ENCODE peak calls at places on chromosomes 11 and 22, in five cellular contexts. One of them, this sample, is unnamed.

GRCh38 chr11:17906436-17906835 is 106.4 kb downstream of the SERGEF start:
- DNase-seq in T-helper 9 cell: no peak
- DNase-seq in ureter: no peak
- DNase-seq in A549: no peak
- DNase-seq in RCC 7860: no peak
- DNase-seq in this sample: no peak

GRCh38 chr11:67605231-67606011 is 1.3 kb upstream of the NDUFV1 start:
- DNase-seq in T-helper 9 cell: no peak
- DNase-seq in ureter: no peak
- DNase-seq in A549: no peak
- DNase-seq in RCC 7860: no peak
- DNase-seq in this sample: no peak

GRCh38 chr11:110738641-110739040 is 26.4 kb upstream of the ARHGAP20 start:
- DNase-seq in T-helper 9 cell: no peak
- DNase-seq in ureter: no peak
- DNase-seq in A549: no peak
- DNase-seq in RCC 7860: no peak
- DNase-seq in this sample: no peak

GRCh38 chr11:134468081-134468668 is 56.1 kb upstream of the B3GAT1 start:
- DNase-seq in T-helper 9 cell: no peak
- DNase-seq in ureter: no peak
- DNase-seq in A549: no peak
- DNase-seq in RCC 7860: no peak
- DNase-seq in this sample: no peak

GRCh38 chr11:126646701-126647209 is 291.3 kb downstream of the ST3GAL4 start:
- DNase-seq in T-helper 9 cell: no peak
- DNase-seq in ureter: no peak
- DNase-seq in A549: no peak
- DNase-seq in RCC 7860: no peak
- DNase-seq in this sample: no peak

GRCh38 chr11:24196733-24197132 is 300.1 kb upstream of the LUZP2 start:
- DNase-seq in T-helper 9 cell: no peak
- DNase-seq in ureter: no peak
- DNase-seq in A549: no peak
- DNase-seq in RCC 7860: no peak
- DNase-seq in this sample: no peak

GRCh38 chr11:15667127-15667725 is 552.5 kb downstream of the INSC start:
- DNase-seq in T-helper 9 cell: no peak
- DNase-seq in ureter: no peak
- DNase-seq in A549: no peak
- DNase-seq in RCC 7860: no peak
- DNase-seq in this sample: no peak

GRCh38 chr11:83047515-83048225 is 24.0 kb downstream of the RAB30 start:
- DNase-seq in T-helper 9 cell: no peak
- DNase-seq in ureter: no peak
- DNase-seq in A549: no peak
- DNase-seq in RCC 7860: no peak
- DNase-seq in this sample: no peak

GRCh38 chr11:130260735-130261134 is 54.0 kb downstream of the ZBTB44 start:
- DNase-seq in T-helper 9 cell: no peak
- DNase-seq in ureter: no peak
- DNase-seq in A549: no peak
- DNase-seq in RCC 7860: no peak
- DNase-seq in this sample: no peak

GRCh38 chr11:121435796-121436511 is 16.2 kb upstream of the SORL1 start:
- DNase-seq in T-helper 9 cell: no peak
- DNase-seq in ureter: no peak
- DNase-seq in A549: no peak
- DNase-seq in RCC 7860: no peak
- DNase-seq in this sample: no peak

GRCh38 chr11:105298630-105299029 is 159.1 kb upstream of the CARD18 start:
- DNase-seq in T-helper 9 cell: no peak
- DNase-seq in ureter: no peak
- DNase-seq in A549: no peak
- DNase-seq in RCC 7860: no peak
- DNase-seq in this sample: no peak

GRCh38 chr11:45238724-45239123 is 47.4 kb downstream of the SYT13 start:
- DNase-seq in T-helper 9 cell: no peak
- DNase-seq in ureter: no peak
- DNase-seq in A549: peak
- DNase-seq in RCC 7860: peak
- DNase-seq in this sample: no peak

GRCh38 chr11:12831471-12832202 is 157.4 kb downstream of the TEAD1 start:
- DNase-seq in T-helper 9 cell: no peak
- DNase-seq in ureter: no peak
- DNase-seq in A549: no peak
- DNase-seq in RCC 7860: no peak
- DNase-seq in this sample: no peak

GRCh38 chr11:71977743-71978418 is 20.8 kb upstream of the IL18BP start:
- DNase-seq in T-helper 9 cell: peak
- DNase-seq in ureter: no peak
- DNase-seq in A549: peak
- DNase-seq in RCC 7860: peak
- DNase-seq in this sample: peak

GRCh38 chr22:19037282-19038163 is 84.7 kb downstream of the DGCR2 start:
- DNase-seq in T-helper 9 cell: no peak
- DNase-seq in ureter: peak
- DNase-seq in A549: no peak
- DNase-seq in RCC 7860: no peak
- DNase-seq in this sample: no peak

GRCh38 chr11:15696069-15696468 is 581.3 kb downstream of the INSC start:
- DNase-seq in T-helper 9 cell: no peak
- DNase-seq in ureter: no peak
- DNase-seq in A549: no peak
- DNase-seq in RCC 7860: no peak
- DNase-seq in this sample: no peak

GRCh38 chr11:123235687-123236261 is 40.7 kb upstream of the CLMP start:
- DNase-seq in T-helper 9 cell: no peak
- DNase-seq in ureter: no peak
- DNase-seq in A549: no peak
- DNase-seq in RCC 7860: no peak
- DNase-seq in this sample: peak